ENCODE peak calls at places on chromosomes 16 and 17, in ten cellular contexts. P is A549, I is GM12878, J is stomach, Y is prostate gland, C is breast epithelium, H is body of pancreas, F is heart left ventricle, W is uterus, Q is thyroid gland. U is an unnamed sample.

GRCh38 chr17:68035131-68035522 is 408 bp upstream of the KPNA2 start:
- DNase-seq in P (no peak), I (no peak), J (peak; percentile 94), Y (peak; percentile 91), C (peak; percentile 92), H (peak; percentile 95), F (peak; percentile 94), W (peak; percentile 91), Q (peak; percentile 95), U (peak; percentile 91)

GRCh38 chr16:2836646-2837508 is 6.8 kb downstream of the ZG16B start:
- DNase-seq in P (no peak), I (no peak), J (no peak), Y (no peak), C (no peak), H (no peak), F (no peak), W (no peak), Q (no peak), U (no peak)

GRCh38 chr17:63528183-63528582 is 5.0 kb downstream of the KCNH6 start:
- DNase-seq in P (no peak), I (no peak), J (no peak), Y (no peak), C (no peak), H (no peak), F (no peak), W (no peak), Q (no peak), U (no peak)

GRCh38 chr17:17877548-17878358 is 41.0 kb upstream of the SREBF1 start:
- DNase-seq in P (no peak), I (no peak), J (peak; percentile 89), Y (peak; percentile 87), C (peak; percentile 72), H (peak; percentile 90), F (peak; percentile 84), W (peak; percentile 86), Q (peak; percentile 99), U (no peak)

GRCh38 chr16:797120-797420 is 3.5 kb downstream of the GNG13 start:
- DNase-seq in P (peak; percentile 55), I (no peak), J (no peak), Y (no peak), C (no peak), H (no peak), F (no peak), W (no peak), Q (no peak), U (no peak)

GRCh38 chr16:57616241-57616640 is 12.2 kb upstream of the ADGRG1 start:
- DNase-seq in P (no peak), I (no peak), J (peak; percentile 16), Y (no peak), C (no peak), H (no peak), F (peak; percentile 12), W (no peak), Q (no peak), U (peak; percentile 26)

GRCh38 chr17:72470338-72471133 is 349.7 kb downstream of the SOX9 start:
- DNase-seq in P (no peak), I (no peak), J (no peak), Y (no peak), C (no peak), H (no peak), F (no peak), W (no peak), Q (no peak), U (no peak)

GRCh38 chr17:34503804-34504203 is 75.6 kb upstream of the TMEM132E start:
- DNase-seq in P (no peak), I (no peak), J (no peak), Y (no peak), C (no peak), H (peak; percentile 13), F (peak; percentile 38), W (no peak), Q (peak; percentile 3), U (peak; percentile 49)

GRCh38 chr16:67708368-67708771 is 10.7 kb downstream of the GFOD2 start:
- DNase-seq in P (no peak), I (no peak), J (no peak), Y (no peak), C (no peak), H (no peak), F (no peak), W (no peak), Q (no peak), U (no peak)

GRCh38 chr16:8108991-8109509 is 481.3 kb downstream of the TMEM114 start:
- DNase-seq in P (peak; percentile 24), I (no peak), J (no peak), Y (no peak), C (no peak), H (no peak), F (no peak), W (no peak), Q (no peak), U (no peak)

GRCh38 chr16:88759245-88759975 is 25.6 kb downstream of the PIEZO1 start:
- DNase-seq in P (no peak), I (no peak), J (peak; percentile 55), Y (peak; percentile 82), C (no peak), H (no peak), F (no peak), W (peak; percentile 84), Q (no peak), U (peak; percentile 64)

GRCh38 chr17:61218438-61218837 is 181.2 kb upstream of the TBX2 start:
- DNase-seq in P (peak; percentile 12), I (no peak), J (no peak), Y (no peak), C (no peak), H (no peak), F (no peak), W (no peak), Q (no peak), U (no peak)

GRCh38 chr17:53749178-53749577 is 73.5 kb upstream of the KIF2B start:
- DNase-seq in P (no peak), I (no peak), J (no peak), Y (no peak), C (no peak), H (peak; percentile 28), F (no peak), W (no peak), Q (no peak), U (no peak)

GRCh38 chr17:7946441-7946840 is 14.4 kb downstream of the CNTROB start:
- DNase-seq in P (no peak), I (no peak), J (no peak), Y (no peak), C (no peak), H (no peak), F (no peak), W (no peak), Q (no peak), U (peak; percentile 10)

GRCh38 chr17:32596666-32597065 is 109.9 kb downstream of the CDK5R1 start:
- DNase-seq in P (peak; percentile 10), I (peak; percentile 62), J (no peak), Y (no peak), C (no peak), H (no peak), F (no peak), W (no peak), Q (no peak), U (no peak)

GRCh38 chr17:48791128-48792032 is 25.6 kb downstream of the TTLL6 start:
- DNase-seq in P (peak; percentile 92), I (peak; percentile 57), J (peak; percentile 89), Y (peak; percentile 95), C (peak; percentile 76), H (peak; percentile 87), F (peak; percentile 77), W (peak; percentile 75), Q (peak; percentile 81), U (peak; percentile 70)

GRCh38 chr16:11877374-11877773 is 26.0 kb upstream of the RSL1D1 start:
- DNase-seq in P (no peak), I (no peak), J (no peak), Y (no peak), C (no peak), H (no peak), F (no peak), W (no peak), Q (no peak), U (no peak)

GRCh38 chr16:49021136-49021535 is 260.5 kb downstream of the CBLN1 start:
- DNase-seq in P (no peak), I (no peak), J (no peak), Y (no peak), C (no peak), H (no peak), F (no peak), W (peak; percentile 47), Q (peak; percentile 63), U (no peak)

GRCh38 chr17:21245703-21246102 is 7.5 kb downstream of the NATD1 start:
- DNase-seq in P (no peak), I (no peak), J (no peak), Y (no peak), C (no peak), H (no peak), F (peak; percentile 35), W (no peak), Q (no peak), U (no peak)
- TF ChIP-seq POLR2A in P (no peak), I (no peak), J (no peak), Y (no peak), C (no peak), H (no peak), F (no peak), W (no peak), Q (no peak), U (no peak)

DNA sequence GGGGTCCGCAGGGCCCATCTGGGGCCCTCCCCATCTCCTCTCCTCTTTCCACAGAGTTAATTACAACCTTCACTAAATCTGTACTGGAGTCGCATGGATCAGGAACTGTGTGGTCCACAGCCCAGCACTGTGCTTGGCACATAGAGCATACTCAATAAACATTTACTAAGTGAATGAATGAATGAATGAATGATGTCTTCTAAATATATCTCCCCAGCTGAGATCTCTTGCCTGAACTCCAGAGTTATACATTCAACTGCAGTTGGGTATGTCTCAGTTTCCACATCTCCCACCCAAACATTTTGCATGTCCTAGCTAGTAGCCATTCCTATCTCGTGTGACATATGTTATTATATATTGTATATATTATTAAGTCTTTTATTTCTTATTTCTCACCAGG is 28.7 kb upstream of the IL21R start:
- DNase-seq in P (no peak), I (no peak), J (no peak), Y (no peak), C (no peak), H (no peak), F (no peak), W (no peak), Q (no peak), U (no peak)
- H3K4me1 ChIP-seq in P (no peaks in the 10 kb centered on the region), I (peaks cover 62% of the 10 kb centered on the region), J (peaks cover 9% of the 10 kb centered on the region), Y (no peaks in the 10 kb centered on the region), C (no peaks in the 10 kb centered on the region), H (no peaks in the 10 kb centered on the region), F (peaks cover 4% of the 10 kb centered on the region), W (no peaks in the 10 kb centered on the region), Q (no peaks in the 10 kb centered on the region), U (no peaks in the 10 kb centered on the region)

DNA sequence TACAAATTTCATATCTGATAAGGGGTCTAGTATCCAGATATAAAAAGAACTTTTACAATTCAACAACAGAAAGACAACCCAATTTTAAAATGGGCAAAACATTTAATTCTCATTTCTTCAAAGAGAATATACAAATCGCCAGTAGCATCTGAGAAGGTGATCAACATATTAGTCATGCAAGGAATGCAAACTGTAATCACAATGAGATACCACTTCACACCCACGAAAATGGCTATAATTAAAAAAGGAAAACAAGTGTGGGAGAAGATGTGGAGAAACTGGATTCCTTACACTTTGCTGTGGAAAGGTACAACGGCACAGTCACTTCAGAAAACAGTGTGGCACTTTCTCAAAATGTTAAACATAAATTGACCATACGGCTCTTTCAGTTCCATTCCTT is 168.2 kb downstream of the VPS53 start:
- DNase-seq in P (no peak), I (no peak), J (no peak), Y (no peak), C (no peak), H (no peak), F (no peak), W (no peak), Q (no peak), U (no peak)
- TF ChIP-seq POLR2A in P (no peak), I (no peak), J (no peak), Y (no peak), C (no peak), H (no peak), F (no peak), W (no peak), Q (no peak), U (no peak)

GRCh38 chr16:72934661-72935403 is 113.1 kb downstream of the ZFHX3 start:
- DNase-seq in P (no peak), I (no peak), J (no peak), Y (no peak), C (no peak), H (no peak), F (no peak), W (peak; percentile 67), Q (no peak), U (no peak)
- H3K4me1 ChIP-seq in P (peaks cover 43% of the 10 kb centered on the region), I (peaks cover 2% of the 10 kb centered on the region), J (peaks cover 79% of the 10 kb centered on the region), Y (peaks cover 41% of the 10 kb centered on the region), C (no peaks in the 10 kb centered on the region), H (peaks cover 70% of the 10 kb centered on the region), F (peaks cover 85% of the 10 kb centered on the region), W (peaks cover 6% of the 10 kb centered on the region), Q (peaks cover 55% of the 10 kb centered on the region), U (peaks cover 14% of the 10 kb centered on the region)

U was measured in Peyer's patch.